ENCODE peak calls at places on chromosomes 6 and 20, in seven cellular contexts. A, K, E, W, F, Q and D are unnamed samples.

GRCh38 chr20:7496394-7497111 is 443.7 kb downstream of the HAO1 start:
- DNase-seq in A (no peak), K (no peak), E (no peak), W (no peak), F (peak; percentile 45), Q (no peak), D (no peak)

GRCh38 chr20:46312075-46312944 is 4.0 kb upstream of the CDH22 start:
- DNase-seq in A (no peak), K (no peak), E (no peak), W (peak; percentile 50), F (peak; percentile 12), Q (no peak), D (no peak)

GRCh38 chr6:166286831-166287271 is 21.3 kb downstream of the PRR18 start:
- DNase-seq in A (no peak), K (no peak), E (no peak), W (no peak), F (no peak), Q (no peak), D (no peak)

GRCh38 chr6:118783931-118784528 is 109.9 kb upstream of the ASF1A start:
- DNase-seq in A (no peak), K (no peak), E (no peak), W (no peak), F (peak; percentile 27), Q (no peak), D (no peak)

GRCh38 chr6:135936606-135937005 is 85.1 kb downstream of the PDE7B start:
- DNase-seq in A (no peak), K (no peak), E (no peak), W (no peak), F (peak; percentile 91), Q (no peak), D (no peak)

GRCh38 chr6:122482750-122483080 is 11.1 kb upstream of the SERINC1 start:
- DNase-seq in A (no peak), K (no peak), E (no peak), W (no peak), F (no peak), Q (no peak), D (no peak)

GRCh38 chr20:61932711-61933480 is 132.8 kb downstream of the TAF4 start:
- DNase-seq in A (no peak), K (peak; percentile 7), E (peak; percentile 67), W (no peak), F (no peak), Q (no peak), D (no peak)

GRCh38 chr6:17589402-17590116 is 10.5 kb upstream of the FAM8A1 start:
- DNase-seq in A (no peak), K (no peak), E (no peak), W (no peak), F (peak; percentile 72), Q (no peak), D (no peak)

GRCh38 chr20:52124821-52125220 is 66.8 kb downstream of the ZFP64 start:
- DNase-seq in A (no peak), K (no peak), E (no peak), W (no peak), F (no peak), Q (no peak), D (no peak)

GRCh38 chr6:47647188-47647587 is 51.2 kb upstream of the ADGRF4 start:
- DNase-seq in A (no peak), K (no peak), E (no peak), W (no peak), F (no peak), Q (no peak), D (no peak)

GRCh38 chr6:138105446-138105845 is 1.8 kb downstream of the PERP start:
- DNase-seq in A (no peak), K (no peak), E (no peak), W (no peak), F (no peak), Q (peak; percentile 67), D (peak; percentile 31)

GRCh38 chr20:43431120-43431519 is 26.6 kb upstream of the SRSF6 start:
- DNase-seq in A (no peak), K (no peak), E (no peak), W (no peak), F (peak; percentile 41), Q (no peak), D (no peak)

GRCh38 chr20:7180261-7181045 is 413.0 kb downstream of the BMP2 start:
- DNase-seq in A (no peak), K (no peak), E (no peak), W (no peak), F (peak; percentile 44), Q (no peak), D (no peak)

GRCh38 chr20:60040471-60041162 is 82.4 kb downstream of the CDH26 start:
- DNase-seq in A (no peak), K (no peak), E (no peak), W (no peak), F (no peak), Q (no peak), D (no peak)

GRCh38 chr6:105326216-105326615 is 76.7 kb downstream of the PREP start:
- DNase-seq in A (no peak), K (no peak), E (no peak), W (peak; percentile 57), F (peak; percentile 56), Q (peak; percentile 79), D (peak; percentile 75)

GRCh38 chr6:42404494-42404893 is 47.2 kb downstream of the TRERF1 start:
- DNase-seq in A (peak; percentile 32), K (no peak), E (no peak), W (peak; percentile 45), F (peak; percentile 51), Q (no peak), D (no peak)

GRCh38 chr20:20549267-20549612 is 163.2 kb downstream of the RALGAPA2 start:
- DNase-seq in A (no peak), K (no peak), E (no peak), W (peak; percentile 33), F (peak; percentile 2), Q (no peak), D (no peak)

GRCh38 chr6:33547499-33547898 is 32.6 kb downstream of the BAK1 start:
- DNase-seq in A (no peak), K (no peak), E (no peak), W (no peak), F (no peak), Q (no peak), D (no peak)

GRCh38 chr20:63085087-63085861 is 78.5 kb upstream of the BHLHE23 start:
- DNase-seq in A (no peak), K (no peak), E (peak; percentile 74), W (no peak), F (no peak), Q (no peak), D (peak; percentile 45)

GRCh38 chr6:93040375-93040774 is 379.0 kb downstream of the EPHA7 start:
- DNase-seq in A (no peak), K (no peak), E (no peak), W (no peak), F (peak; percentile 52), Q (no peak), D (no peak)

GRCh38 chr20:50331469-50332251 is 141.0 kb downstream of the CEBPB start:
- DNase-seq in A (no peak), K (no peak), E (no peak), W (peak; percentile 77), F (no peak), Q (no peak), D (no peak)

GRCh38 chr20:38293490-38294333 is 10.2 kb upstream of the BPI start:
- DNase-seq in A (no peak), K (no peak), E (no peak), W (no peak), F (peak; percentile 16), Q (no peak), D (no peak)

GRCh38 chr6:129859524-129859923 is 1.6 kb downstream of the TMEM244 start:
- DNase-seq in A (no peak), K (no peak), E (no peak), W (no peak), F (peak; percentile 31), Q (no peak), D (no peak)

GRCh38 chr6:41712651-41713103 is 22.7 kb downstream of the TFEB start:
- DNase-seq in A (no peak), K (peak; percentile 80), E (peak; percentile 94), W (peak; percentile 92), F (no peak), Q (peak; percentile 85), D (peak; percentile 86)

GRCh38 chr20:63287697-63288580 is 5.0 kb upstream of the COL20A1 start:
- DNase-seq in A (no peak), K (no peak), E (peak; percentile 67), W (no peak), F (no peak), Q (no peak), D (no peak)

GRCh38 chr6:3534599-3534998 is 77.7 kb upstream of the SLC22A23 start:
- DNase-seq in A (no peak), K (no peak), E (no peak), W (no peak), F (no peak), Q (no peak), D (no peak)
- H3K4me1 ChIP-seq in A (no peaks in the 10 kb centered on the region), K (no peaks in the 10 kb centered on the region), E (no peaks in the 10 kb centered on the region), W (no peaks in the 10 kb centered on the region), F (peaks cover 3% of the 10 kb centered on the region), Q (no peaks in the 10 kb centered on the region), D (no peaks in the 10 kb centered on the region)

DNA sequence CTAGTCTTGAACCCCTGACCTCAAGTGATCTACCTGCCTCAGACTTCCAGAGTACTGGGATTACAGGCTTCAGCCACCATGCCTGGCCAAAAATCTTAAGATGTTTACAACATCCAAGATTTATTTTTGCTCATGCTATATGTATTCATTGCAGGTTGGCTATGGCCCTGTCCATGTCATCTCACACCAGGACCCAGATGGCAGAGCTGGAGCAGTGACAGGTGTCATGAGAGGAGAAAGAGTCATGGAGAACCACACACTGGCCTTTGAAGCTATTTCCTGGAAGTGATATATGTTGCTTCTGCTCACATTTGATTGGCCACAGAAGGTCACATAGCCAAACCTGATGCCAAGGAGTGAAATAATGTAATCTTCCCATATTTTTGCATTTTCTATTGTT is 13.8 kb upstream of the DDR1 start:
- DNase-seq in A (no peak), K (no peak), E (no peak), W (no peak), F (no peak), Q (no peak), D (no peak)
- H3K9me3 ChIP-seq in A (peaks cover 7% of the 10 kb centered on the region), K (peaks cover 46% of the 10 kb centered on the region), E (peaks cover 8% of the 10 kb centered on the region), W (no peaks in the 10 kb centered on the region), F (no peaks in the 10 kb centered on the region), Q (no peaks in the 10 kb centered on the region), D (no peaks in the 10 kb centered on the region)

DNA sequence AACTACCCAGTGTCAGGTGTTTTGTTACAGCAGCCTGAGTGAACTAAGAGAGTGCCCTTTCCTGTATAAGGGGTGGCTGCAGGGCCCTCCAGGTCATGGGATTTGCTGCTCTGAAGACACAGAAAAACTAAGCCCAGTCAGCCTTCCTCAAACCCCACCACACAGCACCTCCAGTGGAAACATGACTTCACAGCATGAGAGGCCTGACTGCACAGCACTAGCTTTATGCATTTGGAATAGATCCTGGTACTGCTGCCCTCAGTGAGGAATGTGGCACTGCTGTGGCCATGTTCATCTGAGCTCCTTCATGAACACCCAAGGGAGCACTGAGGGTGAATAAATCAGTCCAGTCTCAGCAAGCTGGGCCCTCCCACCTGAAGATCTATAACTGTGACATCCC is 296.1 kb upstream of the FOXQ1 start:
- DNase-seq in A (no peak), K (no peak), E (peak; percentile 26), W (no peak), F (no peak), Q (no peak), D (no peak)
- TF ChIP-seq CTCF in A (no peak), K (no peak), E (peak; percentile 4), W (no peak), F (no peak), Q (no peak), D (no peak)

DNA sequence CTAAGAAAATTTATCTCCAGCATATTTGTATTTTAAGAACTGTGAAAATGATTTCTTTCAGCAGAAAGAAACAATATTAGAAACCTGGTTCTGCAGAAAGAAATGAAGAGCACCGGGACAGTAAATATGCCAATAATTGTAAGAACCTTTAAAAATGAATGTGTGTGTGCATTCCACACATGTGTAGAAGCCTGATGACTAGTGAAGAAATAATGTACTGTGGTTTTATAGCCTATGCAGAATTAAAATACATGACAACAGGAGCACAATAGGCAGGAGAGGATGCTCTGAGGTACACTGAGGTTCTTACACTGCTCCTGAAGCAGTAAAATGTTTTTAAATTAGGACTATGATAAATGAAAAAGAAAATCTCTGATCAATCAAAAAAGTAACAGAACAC is 48.9 kb downstream of the SNX14 start:
- DNase-seq in A (no peak), K (no peak), E (no peak), W (no peak), F (no peak), Q (no peak), D (no peak)
- H3K4me1 ChIP-seq in A (no peaks in the 10 kb centered on the region), K (no peaks in the 10 kb centered on the region), E (no peaks in the 10 kb centered on the region), W (no peaks in the 10 kb centered on the region), F (no peaks in the 10 kb centered on the region), Q (no peaks in the 10 kb centered on the region), D (no peaks in the 10 kb centered on the region)